ENCODE peak calls at places on chromosomes 16 and 17, in six cellular contexts. G is iris pigment epithelial cell; Q is activated CD8-positive, alpha-beta memory T cell treated with anti-CD3 and anti-CD28 coated beads for 4 hours; B is endothelial cell; C is NCI-H1694; J is ELR. M is an unnamed sample.

GRCh38 chr16:27749547-27749875 is 199.6 kb downstream of the KATNIP start:
- DNase-seq in G (no peak), Q (no peak), B (no peak), C (no peak), J (no peak), M (no peak)

GRCh38 chr16:30567160-30567990 is 4.1 kb downstream of the ZNF688 start:
- DNase-seq in G (no peak), Q (no peak), B (no peak), C (no peak), J (peak), M (no peak)

GRCh38 chr17:76439314-76439928 is 13.5 kb downstream of the UBE2O start:
- DNase-seq in G (no peak), Q (no peak), B (no peak), C (no peak), J (no peak), M (no peak)

GRCh38 chr17:67708378-67708777 is 9.4 kb upstream of the NOL11 start:
- DNase-seq in G (no peak), Q (no peak), B (no peak), C (no peak), J (no peak), M (no peak)

GRCh38 chr17:57657211-57657610 is 87.9 kb downstream of the CCDC182 start:
- DNase-seq in G (no peak), Q (no peak), B (no peak), C (no peak), J (no peak), M (no peak)

GRCh38 chr16:87198328-87198731 is 118.9 kb downstream of the C16orf95 start:
- DNase-seq in G (no peak), Q (no peak), B (no peak), C (no peak), J (no peak), M (no peak)

GRCh38 chr16:20303012-20303411 is 24.3 kb downstream of the GP2 start:
- DNase-seq in G (no peak), Q (no peak), B (no peak), C (no peak), J (no peak), M (no peak)

GRCh38 chr16:65510850-65511249 is 389.0 kb upstream of the CDH11 start:
- DNase-seq in G (peak), Q (no peak), B (no peak), C (no peak), J (peak), M (peak)

GRCh38 chr16:57091200-57091989 is 988 bp upstream of the CPNE2 start:
- DNase-seq in G (peak), Q (no peak), B (no peak), C (no peak), J (peak), M (peak)

M was measured in astrocyte of the spinal cord.